ENCODE peak calls at places on chromosomes 12 and 14, in four cellular contexts. V is iris pigment epithelial cell, L is stomach, C is AG08395. I is an unnamed sample.

GRCh38 chr12:95173392-95174251 is 43.6 kb downstream of the FGD6 start:
- DNase-seq in V (peak), L (peak), C (peak), I (peak)

GRCh38 chr14:81579115-81579514 is 45.5 kb upstream of the SEL1L start:
- DNase-seq in V (no peak), L (no peak), C (no peak), I (no peak)

GRCh38 chr14:104479901-104480300 is 99.7 kb upstream of the C14orf180 start:
- DNase-seq in V (no peak), L (no peak), C (no peak), I (no peak)

GRCh38 chr12:93540506-93540905 is 32.0 kb upstream of the SOCS2 start:
- DNase-seq in V (no peak), L (no peak), C (no peak), I (no peak)

GRCh38 chr14:72947366-72948160 is 21.3 kb downstream of the DCAF4 start:
- DNase-seq in V (no peak), L (no peak), C (no peak), I (no peak)

GRCh38 chr12:31119531-31120211 is 46.0 kb downstream of the DDX11 start:
- DNase-seq in V (no peak), L (no peak), C (no peak), I (no peak)

GRCh38 chr12:59595097-59595496 is 732 bp upstream of the SLC16A7 start:
- DNase-seq in V (no peak), L (no peak), C (no peak), I (no peak)

GRCh38 chr12:123952037-123952436 is 20.6 kb downstream of the CCDC92 start:
- DNase-seq in V (no peak), L (no peak), C (no peak), I (no peak)

GRCh38 chr12:13278249-13278787 is 81.8 kb downstream of the EMP1 start:
- DNase-seq in V (peak), L (peak), C (peak), I (peak)

GRCh38 chr14:32004300-32004699 is 72.8 kb upstream of the ARHGAP5 start:
- DNase-seq in V (peak), L (no peak), C (peak), I (peak)

GRCh38 chr12:15037091-15037723 is 64.4 kb downstream of the PDE6H start:
- DNase-seq in V (no peak), L (no peak), C (no peak), I (no peak)

GRCh38 chr12:59843260-59843843 is 247.5 kb downstream of the SLC16A7 start:
- DNase-seq in V (no peak), L (no peak), C (no peak), I (no peak)

GRCh38 chr14:22510527-22511110 is 78.4 kb downstream of the DAD1 start:
- DNase-seq in V (peak), L (no peak), C (peak), I (peak)

GRCh38 chr14:60561845-60562746 is 53.1 kb downstream of the SIX6 start:
- DNase-seq in V (peak), L (peak), C (peak), I (peak)

GRCh38 chr12:83123039-83123438 is 436.3 kb downstream of the TMTC2 start:
- DNase-seq in V (no peak), L (no peak), C (no peak), I (no peak)

GRCh38 chr12:684416-684815 is 21.2 kb upstream of the NINJ2 start:
- DNase-seq in V (no peak), L (no peak), C (no peak), I (no peak)

GRCh38 chr14:76486251-76486743 is 110.4 kb downstream of the ESRRB start:
- DNase-seq in V (no peak), L (no peak), C (no peak), I (no peak)

GRCh38 chr12:68428211-68428610 is 96.0 kb upstream of the MDM1 start:
- DNase-seq in V (no peak), L (no peak), C (no peak), I (no peak)

GRCh38 chr14:105146181-105146975 is 22.2 kb downstream of the JAG2 start:
- DNase-seq in V (no peak), L (no peak), C (no peak), I (no peak)

GRCh38 chr12:51855586-51856428 is 7.3 kb upstream of the FIGNL2 start:
- DNase-seq in V (peak), L (no peak), C (peak), I (no peak)

GRCh38 chr14:99166506-99166905 is 105.5 kb downstream of the BCL11B start:
- DNase-seq in V (no peak), L (peak), C (no peak), I (no peak)

I was measured in brain microvascular endothelial cell.